ENCODE peak calls at places on chromosomes 2 and 18, in seven cellular contexts. Z is RWPE1, O is body of pancreas, Y is cardiac fibroblast, R is NB4, L is progenitor cell of endocrine pancreas, T is upper lobe of right lung. N is an unnamed sample.

GRCh38 chr18:23503967-23504352 is 649 bp downstream of the RMC1 start:
- DNase-seq in L (no peak), R (no peak), T (no peak), Y (peak), O (no peak), Z (no peak), N (no peak)

GRCh38 chr18:31042391-31043181 is at the start of gene DSC3:
- DNase-seq in R (peak), T (peak), Y (peak), L (peak), Z (peak), O (peak), N (peak)

GRCh38 chr2:240959214-240959940 is 39.0 kb upstream of the SNED1 start:
- DNase-seq in T (no peak), L (peak), Z (no peak), O (peak), R (no peak), Y (no peak), N (no peak)

GRCh38 chr2:190466819-190467444 is 58.8 kb downstream of the MFSD6 start:
- DNase-seq in Z (no peak), O (no peak), R (no peak), T (no peak), L (no peak), Y (no peak), N (no peak)

GRCh38 chr2:24400207-24400907 is 40.0 kb upstream of the ITSN2 start:
- DNase-seq in L (no peak), T (no peak), O (no peak), Z (no peak), R (no peak), Y (no peak), N (no peak)

GRCh38 chr2:241209271-241209670 is 20.8 kb downstream of the ANO7 start:
- DNase-seq in O (no peak), R (no peak), Y (no peak), Z (no peak), L (no peak), T (no peak), N (no peak)

GRCh38 chr2:196927318-196928225 is 1.1 kb upstream of the PGAP1 start:
- DNase-seq in R (peak), O (no peak), Y (peak), Z (peak), T (no peak), L (no peak), N (no peak)

GRCh38 chr2:176821350-176821749 is 391.2 kb upstream of the HNRNPA3 start:
- DNase-seq in T (no peak), Z (no peak), Y (no peak), L (no peak), O (no peak), R (no peak), N (no peak)

GRCh38 chr18:44802508-44802907 is 121.8 kb downstream of the SETBP1 start:
- DNase-seq in Y (peak), O (no peak), T (no peak), R (no peak), Z (no peak), L (no peak), N (no peak)

GRCh38 chr2:237315170-237315880 is 98.6 kb downstream of the COL6A3 start:
- DNase-seq in R (no peak), T (peak), Y (peak), L (peak), O (peak), Z (no peak), N (peak)

GRCh38 chr2:237319086-237319820 is 94.7 kb downstream of the COL6A3 start:
- DNase-seq in O (no peak), Y (no peak), T (no peak), L (no peak), Z (no peak), R (no peak), N (no peak)

GRCh38 chr2:237314198-237314597 is 99.8 kb downstream of the COL6A3 start:
- DNase-seq in T (no peak), Y (peak), O (no peak), Z (no peak), L (no peak), R (no peak), N (no peak)

GRCh38 chr2:237315881-237316225 is 98.1 kb downstream of the COL6A3 start:
- DNase-seq in Y (peak), Z (no peak), T (no peak), R (no peak), O (peak), L (no peak), N (no peak)

GRCh38 chr2:237316339-237316738 is 97.6 kb downstream of the COL6A3 start:
- DNase-seq in Y (peak), T (no peak), Z (no peak), O (no peak), L (no peak), R (no peak), N (no peak)
- TF ChIP-seq CTCF in Y (no peak), T (no peak), Z (no peak), O (no peak), L (no peak), R (no peak), N (no peak)

GRCh38 chr2:27378096-27378808 is 2.3 kb downstream of the ZNF513 start:
- DNase-seq in T (peak), L (no peak), O (peak), Z (no peak), R (no peak), Y (no peak), N (no peak)

GRCh38 chr2:27380626-27381556 is at the start of gene ZNF513:
- DNase-seq in Y (peak), L (peak), Z (peak), O (peak), R (peak), T (peak), N (peak)

GRCh38 chr2:27378809-27379290 is 1.7 kb downstream of the ZNF513 start:
- DNase-seq in O (no peak), L (no peak), R (no peak), Z (no peak), Y (no peak), T (no peak), N (no peak)

GRCh38 chr2:27379840-27380625 is 501 bp downstream of the ZNF513 start:
- DNase-seq in Z (peak), O (peak), R (peak), T (peak), Y (peak), L (peak), N (peak)

DNA sequence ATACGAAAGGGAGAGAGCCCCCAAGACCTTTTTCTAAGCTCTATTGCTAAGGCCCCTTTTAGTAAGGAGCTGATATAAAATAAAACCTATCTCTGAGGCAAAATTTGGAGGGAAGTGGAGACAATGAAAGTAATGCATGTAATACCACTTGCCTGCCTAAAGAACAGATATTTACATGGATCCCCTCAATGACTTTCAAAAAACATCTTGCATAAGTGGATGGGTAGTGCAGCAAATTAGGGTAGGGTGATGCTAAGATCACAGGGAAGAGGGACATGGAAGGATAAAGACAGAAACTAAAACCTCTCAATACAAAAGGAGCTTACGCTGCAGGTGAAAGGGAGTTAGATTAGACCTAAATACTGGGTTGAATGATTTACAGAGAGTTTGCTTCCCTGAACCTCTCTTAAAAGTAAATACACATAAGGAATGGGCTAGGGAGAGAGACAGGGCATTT is 1.1 kb downstream of the ZNF513 start:
- DNase-seq in L (no peak), Z (no peak), O (no peak), Y (no peak), T (no peak), R (no peak), N (no peak)
- TF ChIP-seq CTCF in L (no peak), Z (no peak), O (no peak), Y (no peak), T (no peak), R (no peak), N (no peak)

GRCh38 chr2:4763009-4763408 is 929.2 kb upstream of the SOX11 start:
- DNase-seq in Z (no peak), T (no peak), R (peak), Y (no peak), L (peak), O (peak), N (peak)
- TF ChIP-seq CTCF in Z (no peak), T (peak), R (peak), Y (no peak), L (peak), O (peak), N (peak)

DNA sequence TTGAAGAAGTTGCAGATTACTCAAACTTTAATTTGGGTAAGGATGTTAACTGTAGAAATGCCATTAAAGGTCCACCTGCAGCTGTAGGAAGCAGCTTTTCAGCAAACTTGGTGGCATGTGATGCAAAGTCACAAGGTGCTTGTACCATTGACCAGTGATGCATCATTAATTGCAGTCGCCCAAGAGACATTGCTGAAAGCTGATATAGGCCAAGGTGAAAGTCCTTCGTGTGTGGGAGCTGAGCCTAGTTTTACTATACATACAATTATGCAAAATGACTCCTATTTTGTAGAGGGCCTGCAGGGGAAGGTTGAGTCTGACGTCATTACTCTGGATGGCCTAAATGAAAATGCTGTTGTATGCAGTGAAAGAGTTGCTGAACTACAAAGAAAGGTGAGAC is 40.5 kb downstream of the ALMS1 start:
- DNase-seq in Z (no peak), T (no peak), O (no peak), L (no peak), R (no peak), Y (no peak), N (no peak)
- TF ChIP-seq CTCF in Z (no peak), T (no peak), O (no peak), L (no peak), R (no peak), Y (no peak), N (no peak)

GRCh38 chr2:31233741-31234689 is at the start of gene EHD3:
- DNase-seq in Z (peak), L (peak), T (peak), O (peak), R (peak), Y (peak), N (peak)

GRCh38 chr2:31236433-31237205 is 2.7 kb downstream of the EHD3 start:
- DNase-seq in L (no peak), Y (no peak), R (no peak), O (no peak), T (no peak), Z (no peak), N (no peak)

GRCh38 chr2:31237348-31238017 is 3.5 kb downstream of the EHD3 start:
- DNase-seq in O (no peak), T (no peak), Y (no peak), Z (no peak), R (no peak), L (no peak), N (no peak)

GRCh38 chr2:31234690-31235503 is 945 bp downstream of the EHD3 start:
- DNase-seq in O (no peak), Z (no peak), Y (no peak), T (no peak), R (no peak), L (no peak), N (no peak)

GRCh38 chr2:31235504-31235902 is 1.6 kb downstream of the EHD3 start:
- DNase-seq in T (no peak), Z (peak), L (no peak), Y (peak), O (no peak), R (peak), N (no peak)
- TF ChIP-seq CTCF in T (no peak), Z (no peak), L (no peak), Y (no peak), O (no peak), R (no peak), N (no peak)

DNA sequence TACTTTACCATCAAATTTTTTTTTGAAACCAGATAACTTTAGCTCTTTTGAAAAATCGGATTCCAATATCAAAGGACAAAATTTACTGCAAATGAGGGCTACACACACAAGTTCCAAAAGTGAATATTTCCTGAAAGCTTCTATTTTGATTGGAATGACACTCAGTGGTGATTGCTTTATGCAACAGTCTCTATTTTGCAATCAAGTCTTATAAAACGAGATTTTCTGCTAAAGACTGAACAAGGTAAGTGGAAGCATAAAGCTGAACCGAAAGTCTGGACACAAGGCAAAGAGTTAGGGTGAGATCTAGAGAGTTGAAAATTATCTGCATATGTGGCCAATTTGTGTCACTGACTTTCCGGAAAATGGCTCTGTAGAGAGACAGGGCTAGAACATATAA is 145.0 kb upstream of the OSR1 start:
- DNase-seq in T (no peak), L (no peak), O (no peak), Y (no peak), Z (no peak), R (no peak), N (no peak)
- TF ChIP-seq CTCF in T (no peak), L (no peak), O (no peak), Y (no peak), Z (no peak), R (no peak), N (no peak)

N was measured in glutamatergic neuron.